ENCODE peak calls at places on chromosome 12, in nine cellular contexts. L, A, Z, I, Y, G, J, U and H are unnamed samples.

GRCh38 chr12:9244894-9245293 is 36.7 kb upstream of the PZP start:
- DNase-seq in I (no peak), G (no peak), J (peak), L (peak), Y (no peak), Z (no peak), U (no peak), A (no peak), H (no peak)

GRCh38 chr12:40980346-40981005 is 207.6 kb upstream of the PDZRN4 start:
- DNase-seq in U (no peak), Z (no peak), Y (no peak), L (peak), A (no peak), I (no peak), J (no peak), G (no peak), H (no peak)

GRCh38 chr12:6226002-6226700 is 26.0 kb downstream of the CD9 start:
- DNase-seq in L (peak), A (peak), Z (no peak), Y (no peak), G (peak), I (peak), U (peak), J (no peak), H (no peak)

GRCh38 chr12:47896633-47897032 is 8.2 kb downstream of the VDR start:
- DNase-seq in J (peak), U (no peak), A (no peak), I (no peak), G (peak), Y (no peak), Z (no peak), L (peak), H (no peak)

GRCh38 chr12:124454735-124455134 is 112.7 kb downstream of the NCOR2 start:
- DNase-seq in G (no peak), U (no peak), J (no peak), I (peak), L (no peak), Z (no peak), A (peak), Y (no peak), H (no peak)

GRCh38 chr12:16542586-16542985 is 63.4 kb downstream of the LMO3 start:
- DNase-seq in A (no peak), U (no peak), Z (no peak), I (no peak), G (no peak), L (no peak), J (no peak), Y (no peak), H (no peak)

GRCh38 chr12:50127546-50127945 is 15.5 kb downstream of the COX14 start:
- DNase-seq in A (no peak), Z (no peak), J (no peak), G (no peak), I (no peak), U (no peak), Y (no peak), L (peak), H (no peak)

GRCh38 chr12:15545329-15545728 is 223.0 kb downstream of the PTPRO start:
- DNase-seq in I (no peak), U (no peak), L (no peak), A (no peak), J (no peak), Z (no peak), G (no peak), Y (no peak), H (no peak)

DNA sequence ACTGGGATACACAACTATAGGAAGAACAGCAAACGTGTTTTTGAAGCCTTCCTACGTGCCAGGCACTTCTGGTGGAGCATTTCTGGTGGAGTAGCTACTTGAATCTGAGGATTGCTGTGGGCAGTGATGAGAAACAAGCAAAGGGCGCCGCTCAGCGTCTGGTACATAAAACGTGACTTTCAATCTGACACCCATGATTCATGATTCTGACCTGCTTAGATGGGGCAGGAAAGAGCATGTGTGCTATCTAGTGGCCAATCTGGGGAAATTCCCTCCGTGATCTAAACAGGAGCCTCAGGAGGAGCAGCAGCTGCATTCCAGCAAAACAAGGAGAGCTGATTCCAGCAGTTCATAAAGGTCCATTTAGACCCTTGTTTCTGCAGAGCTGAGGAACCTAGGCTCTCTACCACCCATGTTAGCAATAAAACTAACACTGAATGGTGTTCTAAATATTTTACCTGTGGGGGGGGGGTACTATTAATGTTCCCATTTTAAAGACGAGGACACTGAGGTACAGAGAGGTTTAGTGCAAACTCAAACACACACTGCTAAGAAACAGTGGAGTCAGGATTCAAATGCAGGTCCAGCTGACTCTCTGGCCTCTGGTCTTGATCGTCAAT is 37.8 kb downstream of the PAH start:
- DNase-seq in Y (peak), J (peak), A (no peak), I (peak), Z (no peak), U (peak), G (no peak), L (peak), H (peak)
- TF ChIP-seq CTCF in Y (peak), J (peak), A (no peak), I (no peak), Z (peak), U (peak), G (no peak), L (peak), H (no peak)

GRCh38 chr12:7907009-7907408 is 29.0 kb downstream of the SLC2A3 start:
- DNase-seq in G (peak), U (peak), Z (no peak), I (peak), L (no peak), J (peak), A (no peak), Y (peak), H (peak)
- TF ChIP-seq CTCF in G (peak), U (peak), Z (peak), I (peak), L (no peak), J (peak), A (no peak), Y (peak), H (peak)

DNA sequence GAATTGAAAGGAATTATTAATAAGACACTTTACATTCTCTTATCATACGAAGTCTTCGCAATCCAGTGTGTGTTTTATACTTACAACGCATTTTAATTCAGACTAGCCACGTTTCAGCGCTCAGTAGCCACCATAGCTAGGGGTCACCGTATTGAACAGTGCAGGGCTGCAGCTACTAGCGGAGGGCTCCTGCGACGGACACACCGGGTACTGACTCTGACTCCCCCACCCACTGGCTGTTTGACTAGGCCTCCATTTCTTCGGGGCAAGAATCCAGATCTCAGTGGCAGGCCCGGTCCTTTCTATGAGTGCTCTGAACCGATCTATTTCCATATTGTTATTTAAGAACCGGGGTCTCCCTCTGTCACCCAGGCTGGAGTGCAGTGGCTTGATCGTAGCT is 1.5 kb upstream of the CDK2AP1 start:
- DNase-seq in G (no peak), Z (peak), I (no peak), Y (no peak), A (no peak), L (no peak), U (no peak), J (no peak), H (no peak)
- TF ChIP-seq CTCF in G (no peak), Z (no peak), I (no peak), Y (no peak), A (no peak), L (no peak), U (no peak), J (no peak), H (no peak)

DNA sequence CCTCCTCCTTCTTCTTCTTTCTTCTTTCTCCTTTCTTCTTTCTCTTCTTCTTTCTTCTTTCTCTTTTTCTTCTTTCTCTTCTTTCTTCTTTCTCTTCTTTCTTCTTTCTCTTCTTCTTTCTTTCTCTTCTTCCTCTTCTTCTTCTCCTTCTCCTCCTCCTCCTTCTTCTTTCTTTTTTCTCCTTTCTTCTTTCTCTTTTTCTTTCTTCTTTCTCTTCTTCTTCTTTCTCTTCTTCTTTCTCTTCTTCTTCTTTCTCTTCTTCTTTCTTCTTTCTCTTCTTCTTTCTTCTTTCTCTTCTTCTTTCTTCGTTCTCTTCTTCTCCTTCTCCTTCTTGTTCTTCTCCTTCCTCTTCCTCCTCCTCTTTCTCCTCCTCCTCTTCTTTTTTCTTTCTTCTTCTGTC is 1230.7 kb upstream of the USP15 start:
- DNase-seq in J (no peak), Z (no peak), Y (no peak), L (no peak), G (no peak), U (no peak), A (no peak), I (no peak), H (no peak)
- TF ChIP-seq CTCF in J (no peak), Z (no peak), Y (no peak), L (no peak), G (no peak), U (no peak), A (no peak), I (no peak), H (no peak)

GRCh38 chr12:120882055-120882555 is 22.1 kb downstream of the SPPL3 start:
- DNase-seq in G (no peak), I (no peak), U (no peak), Z (no peak), A (no peak), Y (no peak), J (no peak), L (no peak), H (no peak)

GRCh38 chr12:120879711-120880300 is 24.4 kb downstream of the SPPL3 start:
- DNase-seq in Z (no peak), Y (no peak), U (no peak), I (no peak), L (no peak), J (no peak), G (no peak), A (no peak), H (no peak)

GRCh38 chr12:120874547-120875245 is 29.5 kb downstream of the SPPL3 start:
- DNase-seq in I (no peak), Z (no peak), J (no peak), G (no peak), L (no peak), Y (no peak), U (no peak), A (no peak), H (no peak)

GRCh38 chr12:120884644-120885043 is 19.5 kb downstream of the SPPL3 start:
- DNase-seq in U (no peak), Y (no peak), J (no peak), I (no peak), Z (no peak), A (no peak), G (no peak), L (no peak), H (no peak)

GRCh38 chr12:120879102-120879501 is 25.1 kb downstream of the SPPL3 start:
- DNase-seq in G (no peak), Z (no peak), L (peak), Y (no peak), A (no peak), J (no peak), I (no peak), U (peak), H (no peak)
- TF ChIP-seq CTCF in G (no peak), Z (no peak), L (no peak), Y (no peak), A (no peak), J (no peak), I (no peak), U (no peak), H (no peak)

GRCh38 chr12:31215521-31216232 is 110.3 kb downstream of the SINHCAF start:
- DNase-seq in Z (peak), I (no peak), J (no peak), L (peak), A (peak), G (no peak), Y (no peak), U (no peak), H (no peak)
- TF ChIP-seq CTCF in Z (no peak), I (no peak), J (no peak), L (peak), A (no peak), G (no peak), Y (no peak), U (no peak), H (no peak)

GRCh38 chr12:91356405-91356804 is 173.8 kb upstream of the DCN start:
- DNase-seq in A (no peak), U (no peak), L (no peak), I (no peak), J (no peak), G (no peak), Y (no peak), Z (no peak), H (no peak)

GRCh38 chr12:91353266-91353665 is 170.6 kb upstream of the DCN start:
- DNase-seq in U (no peak), Z (no peak), J (no peak), I (no peak), L (no peak), A (no peak), Y (no peak), G (no peak), H (no peak)

GRCh38 chr12:91349451-91349850 is 166.8 kb upstream of the DCN start:
- DNase-seq in U (no peak), L (no peak), Y (no peak), J (no peak), Z (no peak), A (no peak), I (peak), G (no peak), H (no peak)

GRCh38 chr12:91357381-91357780 is 174.8 kb upstream of the DCN start:
- DNase-seq in J (no peak), G (no peak), I (no peak), Y (no peak), U (peak), L (no peak), A (no peak), Z (no peak), H (no peak)

GRCh38 chr12:91355150-91356006 is 172.8 kb upstream of the DCN start:
- DNase-seq in Y (peak), L (peak), Z (peak), J (peak), A (peak), G (peak), U (peak), I (peak), H (peak)
- TF ChIP-seq CTCF in Y (peak), L (peak), Z (peak), J (peak), A (peak), G (peak), U (peak), I (peak), H (peak)

DNA sequence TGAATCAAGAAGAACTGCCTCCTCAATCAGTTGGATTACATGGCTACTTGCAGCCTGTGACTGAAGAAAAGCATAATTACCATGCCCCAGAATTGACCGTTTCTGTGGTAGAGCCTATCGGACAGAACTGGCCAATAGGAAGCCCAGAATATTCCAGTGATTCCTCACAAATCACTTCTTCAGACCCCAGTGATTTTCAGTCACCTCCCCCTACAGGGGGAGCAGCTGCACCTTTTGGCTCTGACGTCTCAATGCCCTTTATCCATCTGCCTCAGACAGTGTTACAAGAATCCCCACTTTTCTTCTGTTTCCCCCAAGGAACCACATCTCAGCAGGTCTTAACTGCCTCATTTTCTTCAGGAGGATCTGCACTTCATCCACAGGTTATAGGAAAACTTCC is 80.8 kb downstream of the RAD52 start:
- DNase-seq in G (no peak), I (no peak), J (no peak), L (no peak), Z (no peak), A (no peak), Y (no peak), U (no peak), H (no peak)
- TF ChIP-seq CTCF in G (no peak), I (no peak), J (no peak), L (no peak), Z (no peak), A (no peak), Y (peak), U (no peak), H (no peak)

GRCh38 chr12:117100251-117100650 is 1.0 kb upstream of the TESC start:
- DNase-seq in I (peak), Z (peak), J (peak), U (peak), G (no peak), L (no peak), A (no peak), Y (no peak), H (no peak)

GRCh38 chr12:117098361-117099217 is 627 bp downstream of the TESC start:
- DNase-seq in Z (peak), G (peak), I (no peak), Y (no peak), U (no peak), J (peak), L (no peak), A (no peak), H (no peak)

GRCh38 chr12:117098071-117098360 is 1.2 kb downstream of the TESC start:
- DNase-seq in G (no peak), I (no peak), A (no peak), J (no peak), Y (no peak), L (no peak), Z (no peak), U (no peak), H (no peak)

GRCh38 chr12:117101953-117102833 is 3.0 kb upstream of the TESC start:
- DNase-seq in U (no peak), G (no peak), J (no peak), I (no peak), L (no peak), A (no peak), Z (peak), Y (no peak), H (no peak)

DNA sequence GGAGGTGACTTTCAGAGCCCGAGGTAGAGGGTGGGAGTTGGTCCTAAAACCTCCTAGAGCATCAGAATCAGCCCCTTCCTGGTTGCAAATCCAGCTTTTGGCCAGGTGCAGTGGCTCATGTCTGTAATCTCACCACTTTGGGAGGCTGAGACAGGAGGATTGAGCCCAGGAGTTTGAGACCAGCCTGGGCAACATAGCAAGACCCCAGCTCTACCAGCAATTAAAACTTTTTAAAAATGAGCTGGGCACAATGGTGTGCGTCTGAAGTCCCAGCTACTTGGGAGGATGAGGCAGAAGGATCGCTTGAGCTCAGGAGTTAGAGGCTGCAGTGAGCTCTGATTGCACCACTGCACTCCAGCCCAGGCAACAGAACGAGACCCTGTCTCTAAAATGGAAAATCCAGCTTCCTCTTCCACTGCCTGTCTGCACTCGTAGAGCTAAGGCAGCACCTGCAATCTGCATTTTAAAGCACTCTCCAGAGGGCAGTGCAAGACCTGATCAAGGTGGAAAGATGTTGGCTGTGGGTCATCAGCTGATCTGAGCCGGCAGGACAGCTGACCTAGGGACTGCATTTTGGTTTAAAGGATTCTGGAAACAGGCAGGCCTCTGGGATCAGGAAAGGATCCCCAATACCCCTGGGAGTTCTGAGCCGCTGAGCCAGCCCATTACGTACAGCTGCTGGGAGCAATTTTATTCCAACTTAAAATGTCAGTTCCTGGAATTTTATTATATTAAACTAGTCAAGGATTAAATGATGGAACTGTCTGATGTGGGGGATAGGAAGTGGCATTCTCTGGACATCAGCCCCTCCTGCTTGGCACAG is 1.8 kb upstream of the TESC start:
- DNase-seq in G (no peak), Y (no peak), A (no peak), J (peak), I (no peak), Z (peak), U (no peak), L (no peak), H (no peak)
- TF ChIP-seq CTCF in G (no peak), Y (no peak), A (no peak), J (peak), I (no peak), Z (no peak), U (no peak), L (no peak), H (no peak)